ENCODE peak calls at places on chromosomes 6 and 20, in four cellular contexts. G, L, W and Y are unnamed samples.
A peak's percentile ranks its signal among the peaks of the same experiment; 100 is the strongest.

GRCh38 chr6:31197559-31198305 is 27.2 kb upstream of the POU5F1 start:
- DNase-seq in G (no peak), L (no peak), W (peak; percentile 93), Y (peak; percentile 88)

GRCh38 chr6:69696273-69696672 is 100.5 kb downstream of the LMBRD1 start:
- DNase-seq in G (no peak), L (no peak), W (no peak), Y (no peak)

GRCh38 chr20:57352305-57352704 is 1.2 kb downstream of the RAE1 start:
- DNase-seq in G (no peak), L (no peak), W (no peak), Y (no peak)

GRCh38 chr20:32636821-32637220 is 36.9 kb downstream of the C20orf203 start:
- DNase-seq in G (no peak), L (no peak), W (no peak), Y (no peak)

GRCh38 chr6:163764565-163764964 is 350.0 kb downstream of the QKI start:
- DNase-seq in G (no peak), L (no peak), W (no peak), Y (no peak)

GRCh38 chr6:73579389-73579788 is 58.6 kb upstream of the EEF1A1 start:
- DNase-seq in G (no peak), L (no peak), W (no peak), Y (peak; percentile 19)

GRCh38 chr6:155196891-155197290 is 66.9 kb upstream of the CLDN20 start:
- DNase-seq in G (no peak), L (no peak), W (no peak), Y (no peak)

GRCh38 chr6:129709909-129710721 is at the start of gene ARHGAP18:
- DNase-seq in G (peak; percentile 77), L (peak; percentile 71), W (peak; percentile 93), Y (peak; percentile 87)

GRCh38 chr20:50821257-50821921 is 26.5 kb downstream of the BCAS4 start:
- DNase-seq in G (no peak), L (no peak), W (no peak), Y (no peak)

GRCh38 chr6:144922120-144922722 is 637.1 kb downstream of the UTRN start:
- DNase-seq in G (peak; percentile 74), L (no peak), W (peak; percentile 14), Y (no peak)

GRCh38 chr20:33387177-33387576 is 14.1 kb downstream of the CDK5RAP1 start:
- DNase-seq in G (peak; percentile 32), L (no peak), W (no peak), Y (peak; percentile 47)

GRCh38 chr6:18147160-18147559 is 7.7 kb downstream of the TPMT start:
- DNase-seq in G (peak; percentile 58), L (no peak), W (no peak), Y (no peak)

GRCh38 chr6:137365648-137366047 is 128.5 kb downstream of the OLIG3 start:
- DNase-seq in G (no peak), L (no peak), W (no peak), Y (no peak)

GRCh38 chr20:40497781-40498691 is 191.0 kb downstream of the MAFB start:
- DNase-seq in G (no peak), L (no peak), W (peak; percentile 15), Y (peak; percentile 27)

GRCh38 chr20:31803552-31804291 is 15.4 kb upstream of the MYLK2 start:
- DNase-seq in G (no peak), L (no peak), W (no peak), Y (no peak)

GRCh38 chr20:44735816-44736169 is 9.9 kb upstream of the KCNK15 start:
- DNase-seq in G (no peak), L (no peak), W (no peak), Y (no peak)
- H3K4me3 ChIP-seq in G (no peak overlapping the region), L (no peak overlapping the region), W (no peak overlapping the region), Y (no peak overlapping the region)

GRCh38 chr20:62832951-62833391 is 16.1 kb downstream of the COL9A3 start:
- DNase-seq in G (no peak), L (no peak), W (peak; percentile 68), Y (no peak)
- H3K4me3 ChIP-seq in G (no peak overlapping the region), L (no peak overlapping the region), W (no peak overlapping the region), Y (no peak overlapping the region)

DNA sequence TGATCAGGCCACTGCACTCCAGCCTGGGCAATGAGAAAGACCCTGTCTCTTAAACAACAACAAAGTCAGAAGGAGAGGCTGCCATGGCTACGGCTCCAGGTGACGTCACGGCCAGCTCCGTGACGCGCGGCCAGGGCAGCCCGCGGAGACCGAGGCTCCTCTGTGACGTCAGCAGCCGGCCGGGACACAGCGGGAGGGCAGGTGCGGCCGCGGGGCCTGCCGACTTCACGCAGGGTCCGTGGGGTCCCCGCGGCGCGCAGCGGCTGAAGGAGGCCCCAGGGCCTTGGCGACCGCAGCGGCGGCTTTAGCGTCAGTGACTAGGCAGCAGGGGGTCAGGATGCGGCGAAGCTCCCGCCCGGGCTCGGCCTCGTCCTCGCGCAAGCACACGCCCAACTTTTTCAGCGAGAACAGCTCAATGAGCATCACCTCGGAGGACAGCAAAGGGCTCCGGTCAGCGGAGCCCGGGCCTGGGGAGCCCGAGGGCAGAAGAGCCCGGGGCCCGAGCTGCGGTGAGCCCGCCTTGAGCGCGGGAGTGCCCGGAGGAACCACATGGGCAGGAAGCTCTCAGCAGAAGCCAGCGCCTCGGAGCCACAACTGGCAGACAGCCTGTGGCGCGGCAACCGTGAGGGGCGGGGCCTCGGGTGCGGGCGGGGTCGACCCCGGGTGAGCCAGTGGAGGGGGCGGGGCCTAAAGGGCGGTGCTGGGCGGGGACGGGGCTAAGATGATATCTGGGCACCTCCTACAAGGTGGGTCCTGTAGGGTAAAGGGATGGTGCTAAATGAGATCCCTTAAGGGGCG is at the start of gene SPAG4:
- DNase-seq in G (no peak), L (no peak), W (peak; percentile 99), Y (peak; percentile 100)
- H3K4me3 ChIP-seq in G (peak within 1 kb of the TSS; percentile 61), L (peak within 1 kb of the TSS; percentile 64), W (peak within 1 kb of the TSS; percentile 23), Y (peak within 1 kb of the TSS; percentile 58)

GRCh38 chr6:84773133-84773430 is 8.7 kb upstream of the TBX18 start:
- DNase-seq in G (no peak), L (no peak), W (no peak), Y (no peak)
- H3K4me3 ChIP-seq in G (peak overlapping the region; percentile 52), L (no peak overlapping the region), W (no peak overlapping the region), Y (peak overlapping the region; percentile 61)

DNA sequence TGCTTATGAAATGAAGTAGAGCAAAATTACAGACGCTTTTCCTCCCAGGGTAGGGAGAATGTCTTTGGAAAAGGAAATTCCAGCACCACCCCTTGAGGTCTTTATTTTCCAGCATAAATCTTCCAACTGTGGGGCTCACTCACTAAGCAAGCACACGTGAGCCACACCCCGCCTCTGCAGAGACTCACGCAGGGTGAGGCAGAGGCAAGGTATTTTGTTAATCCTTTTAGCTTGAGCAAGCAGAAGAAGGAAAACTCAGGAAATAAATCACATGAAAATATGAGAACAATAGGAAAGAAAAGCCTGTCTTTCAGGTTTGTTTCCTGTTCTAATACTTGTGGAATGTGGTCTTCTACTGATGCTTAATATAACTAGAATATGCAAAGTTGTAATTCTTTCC is 4.1 kb upstream of the PHACTR2 start:
- DNase-seq in G (peak; percentile 54), L (no peak), W (no peak), Y (no peak)
- H3K4me3 ChIP-seq in G (no peak overlapping the region), L (no peak overlapping the region), W (no peak overlapping the region), Y (no peak overlapping the region)

GRCh38 chr6:45419574-45420082 is 41.9 kb upstream of the SUPT3H start:
- DNase-seq in G (no peak), L (no peak), W (peak; percentile 41), Y (peak; percentile 40)

GRCh38 chr6:45422541-45423110 is 44.9 kb upstream of the SUPT3H start:
- DNase-seq in G (no peak), L (no peak), W (peak; percentile 24), Y (peak; percentile 26)

GRCh38 chr6:45420909-45421699 is 43.4 kb upstream of the SUPT3H start:
- DNase-seq in G (no peak), L (no peak), W (no peak), Y (no peak)

GRCh38 chr6:45421700-45422540 is 44.2 kb upstream of the SUPT3H start:
- DNase-seq in G (no peak), L (no peak), W (peak; percentile 30), Y (peak; percentile 57)

GRCh38 chr6:45420083-45420908 is 42.6 kb upstream of the SUPT3H start:
- DNase-seq in G (no peak), L (no peak), W (no peak), Y (no peak)
- H3K4me3 ChIP-seq in G (peak overlapping the region; percentile 69), L (peak overlapping the region; percentile 94), W (no peak overlapping the region), Y (peak overlapping the region; percentile 69)

GRCh38 chr6:99347804-99348203 is 1.7 kb downstream of the FAXC start:
- DNase-seq in G (no peak), L (no peak), W (no peak), Y (no peak)

GRCh38 chr6:99349620-99350141 is at the start of gene FAXC:
- DNase-seq in G (no peak), L (no peak), W (peak; percentile 75), Y (no peak)

GRCh38 chr6:99348823-99349619 is 453 bp downstream of the FAXC start:
- DNase-seq in G (no peak), L (no peak), W (peak; percentile 18), Y (no peak)

GRCh38 chr6:99346595-99346994 is 2.9 kb downstream of the FAXC start:
- DNase-seq in G (no peak), L (no peak), W (no peak), Y (no peak)

DNA sequence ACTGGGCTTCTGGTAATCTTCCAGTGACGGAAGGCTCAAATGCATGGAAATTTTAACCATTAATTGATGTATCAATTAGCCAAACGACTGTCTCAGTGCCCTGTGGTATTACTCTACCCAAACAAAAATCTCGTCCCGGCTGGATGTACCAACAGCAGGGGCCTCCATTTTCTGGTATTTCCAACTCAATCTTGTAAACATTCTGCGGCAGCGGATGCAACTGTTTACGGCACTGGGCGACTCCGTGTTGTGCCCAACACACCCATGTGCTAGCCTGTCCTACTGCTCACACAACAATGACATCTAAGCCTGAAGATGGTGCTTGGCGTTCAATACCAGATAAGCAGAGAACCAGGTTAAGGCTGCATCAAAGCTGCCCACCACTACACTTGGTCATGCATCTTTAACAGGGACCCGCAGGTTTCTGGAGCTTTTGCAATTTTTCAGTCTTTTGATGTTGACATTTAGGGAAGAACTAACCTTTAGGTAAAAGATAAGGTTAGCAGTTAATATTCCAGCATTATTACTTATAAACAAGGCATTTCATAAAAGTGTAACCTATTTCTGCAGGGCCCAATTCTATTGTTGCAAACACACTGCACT is 1.2 kb downstream of the FAXC start:
- DNase-seq in G (no peak), L (no peak), W (no peak), Y (no peak)
- H3K4me3 ChIP-seq in G (no peak overlapping the region), L (peak overlapping the region; percentile 66), W (no peak overlapping the region), Y (no peak overlapping the region)

DNA sequence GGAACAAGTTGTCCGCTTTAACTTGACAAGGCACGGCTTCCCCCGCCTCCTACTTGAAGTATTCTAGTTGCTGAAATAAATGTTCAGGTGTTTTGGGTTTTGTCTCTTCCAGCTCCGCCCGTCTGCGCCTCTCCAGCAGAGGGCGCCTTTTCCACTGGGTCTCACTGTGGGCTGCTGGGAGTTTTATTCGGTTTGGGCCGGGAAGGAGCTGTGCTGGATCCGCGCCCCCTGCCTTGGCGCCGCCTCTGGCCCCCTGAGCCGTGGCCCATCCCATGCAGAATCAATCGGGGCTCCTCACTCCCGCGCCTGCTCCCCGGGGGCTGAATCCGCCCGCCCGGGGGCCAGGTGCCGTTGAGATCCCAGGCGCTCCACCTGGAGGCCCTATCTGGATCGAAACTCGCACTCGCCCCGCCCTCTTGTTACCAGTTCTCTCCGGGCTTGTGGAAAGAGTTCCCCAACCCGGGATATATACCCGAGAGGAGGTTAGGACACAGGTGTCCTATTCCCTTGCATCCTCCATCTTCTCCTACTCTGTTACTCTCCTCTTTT is 51.0 kb upstream of the TCF21 start:
- DNase-seq in G (no peak), L (no peak), W (peak; percentile 68), Y (peak; percentile 38)
- H3K4me3 ChIP-seq in G (peak overlapping the region; percentile 49), L (no peak overlapping the region), W (peak overlapping the region; percentile 27), Y (no peak overlapping the region)